ENCODE peak calls at places on chromosome 7, in ten cellular contexts. I is left lung, W is GM10248, J is foreskin keratinocyte, Z is astrocyte, K is coronary artery, M is A549, N is sigmoid colon, Q is AG04450, L is cardiac muscle cell. E is an unnamed sample.

GRCh38 chr7:100897111-100897608 is 1.5 kb upstream of the ACHE start:
- DNase-seq in I (peak), W (peak), J (no peak), Z (no peak), K (no peak), M (no peak), N (no peak), Q (no peak), L (peak), E (peak)

GRCh38 chr7:2229467-2229866 is 3.3 kb downstream of the MAD1L1 start:
- DNase-seq in I (peak), W (no peak), J (no peak), Z (no peak), K (no peak), M (no peak), N (no peak), Q (no peak), L (no peak), E (no peak)

GRCh38 chr7:151776446-151776845 is 100.5 kb downstream of the PRKAG2 start:
- DNase-seq in I (peak), W (no peak), J (no peak), Z (no peak), K (no peak), M (no peak), N (peak), Q (no peak), L (no peak), E (no peak)

GRCh38 chr7:27138987-27139334 is 4.5 kb downstream of the HOXA5 start:
- DNase-seq in I (no peak), W (no peak), J (no peak), Z (no peak), K (no peak), M (no peak), N (no peak), Q (no peak), L (no peak), E (no peak)

GRCh38 chr7:150451097-150451793 is 815 bp downstream of the GIMAP8 start:
- DNase-seq in I (peak), W (peak), J (no peak), Z (no peak), K (no peak), M (no peak), N (peak), Q (no peak), L (no peak), E (peak)

GRCh38 chr7:148457310-148457921 is 133.2 kb upstream of the C7orf33 start:
- DNase-seq in I (no peak), W (no peak), J (no peak), Z (no peak), K (no peak), M (no peak), N (no peak), Q (no peak), L (no peak), E (no peak)

GRCh38 chr7:43108255-43109011 is 4.0 kb upstream of the HECW1 start:
- DNase-seq in I (peak), W (peak), J (peak), Z (no peak), K (no peak), M (peak), N (no peak), Q (no peak), L (peak), E (peak)

GRCh38 chr7:122885583-122886356 is 490 bp downstream of the CADPS2 start:
- DNase-seq in I (peak), W (peak), J (no peak), Z (peak), K (peak), M (peak), N (peak), Q (no peak), L (peak), E (no peak)

GRCh38 chr7:82384779-82385178 is 58.8 kb downstream of the CACNA2D1 start:
- DNase-seq in I (no peak), W (no peak), J (no peak), Z (no peak), K (no peak), M (no peak), N (no peak), Q (no peak), L (no peak), E (no peak)

GRCh38 chr7:603152-603941 is 83.7 kb upstream of the PDGFA start:
- DNase-seq in I (no peak), W (no peak), J (no peak), Z (no peak), K (peak), M (no peak), N (no peak), Q (no peak), L (no peak), E (peak)

GRCh38 chr7:115941703-115942268 is 88.8 kb downstream of the TFEC start:
- DNase-seq in I (no peak), W (no peak), J (no peak), Z (peak), K (no peak), M (no peak), N (no peak), Q (no peak), L (no peak), E (no peak)

GRCh38 chr7:93442478-93443224 is 131.9 kb downstream of the CALCR start:
- DNase-seq in I (no peak), W (no peak), J (peak), Z (no peak), K (no peak), M (peak), N (no peak), Q (no peak), L (peak), E (peak)

GRCh38 chr7:28105234-28105633 is 75.4 kb downstream of the JAZF1 start:
- DNase-seq in I (no peak), W (no peak), J (no peak), Z (no peak), K (no peak), M (no peak), N (no peak), Q (no peak), L (peak), E (no peak)

GRCh38 chr7:1936531-1937251 is 266.6 kb downstream of the ELFN1 start:
- DNase-seq in I (peak), W (no peak), J (no peak), Z (no peak), K (no peak), M (no peak), N (no peak), Q (no peak), L (no peak), E (no peak)

GRCh38 chr7:112306903-112307302 is 100.4 kb downstream of the ZNF277 start:
- DNase-seq in I (no peak), W (no peak), J (no peak), Z (no peak), K (no peak), M (no peak), N (no peak), Q (no peak), L (no peak), E (no peak)

GRCh38 chr7:19145429-19146201 is 394 bp upstream of the FERD3L start:
- DNase-seq in I (no peak), W (no peak), J (no peak), Z (no peak), K (no peak), M (no peak), N (no peak), Q (no peak), L (peak), E (no peak)

GRCh38 chr7:93196331-93196730 is 29.9 kb downstream of the HEPACAM2 start:
- DNase-seq in I (no peak), W (no peak), J (no peak), Z (no peak), K (no peak), M (no peak), N (no peak), Q (no peak), L (no peak), E (no peak)

GRCh38 chr7:74587435-74588126 is 69.9 kb upstream of the GTF2I start:
- DNase-seq in I (peak), W (peak), J (no peak), Z (peak), K (peak), M (peak), N (peak), Q (peak), L (peak), E (no peak)

GRCh38 chr7:113790025-113790424 is 128.8 kb downstream of the PPP1R3A start:
- DNase-seq in I (no peak), W (no peak), J (no peak), Z (no peak), K (no peak), M (no peak), N (no peak), Q (no peak), L (no peak), E (no peak)

GRCh38 chr7:95264225-95264927 is 60.0 kb downstream of the PON1 start:
- DNase-seq in I (no peak), W (no peak), J (peak), Z (peak), K (no peak), M (peak), N (no peak), Q (no peak), L (no peak), E (no peak)

GRCh38 chr7:14759785-14760184 is 142.8 kb downstream of the DGKB start:
- DNase-seq in I (no peak), W (no peak), J (no peak), Z (no peak), K (no peak), M (no peak), N (no peak), Q (no peak), L (no peak), E (no peak)

GRCh38 chr7:153034791-153035190 is 275.2 kb downstream of the ACTR3B start:
- DNase-seq in I (no peak), W (no peak), J (no peak), Z (no peak), K (no peak), M (no peak), N (no peak), Q (no peak), L (no peak), E (no peak)

GRCh38 chr7:17646181-17646956 is 293.9 kb downstream of the SNX13 start:
- DNase-seq in I (no peak), W (no peak), J (no peak), Z (peak), K (no peak), M (no peak), N (no peak), Q (no peak), L (no peak), E (no peak)

GRCh38 chr7:129334473-129334872 is 99.8 kb upstream of the STRIP2 start:
- DNase-seq in I (no peak), W (no peak), J (no peak), Z (no peak), K (no peak), M (no peak), N (no peak), Q (no peak), L (no peak), E (no peak)

GRCh38 chr7:84735021-84735420 is 451.8 kb downstream of the SEMA3D start:
- DNase-seq in I (no peak), W (no peak), J (no peak), Z (no peak), K (no peak), M (no peak), N (no peak), Q (no peak), L (no peak), E (no peak)

GRCh38 chr7:63113713-63114285 is 884.9 kb upstream of the ZNF722 start:
- DNase-seq in I (no peak), W (no peak), J (no peak), Z (no peak), K (no peak), M (no peak), N (no peak), Q (no peak), L (no peak), E (no peak)

GRCh38 chr7:113026941-113027340 is 59.7 kb downstream of the GPR85 start:
- DNase-seq in I (no peak), W (no peak), J (no peak), Z (peak), K (no peak), M (no peak), N (no peak), Q (no peak), L (peak), E (no peak)

GRCh38 chr7:154425326-154425725 is 373.1 kb downstream of the DPP6 start:
- DNase-seq in I (no peak), W (no peak), J (no peak), Z (no peak), K (no peak), M (no peak), N (no peak), Q (no peak), L (no peak), E (no peak)

GRCh38 chr7:103094102-103094501 is 19.2 kb downstream of the ARMC10 start:
- DNase-seq in I (no peak), W (no peak), J (no peak), Z (no peak), K (no peak), M (no peak), N (no peak), Q (no peak), L (no peak), E (no peak)
- TF ChIP-seq CTCF in I (no peak), W (no peak), J (peak), Z (no peak), K (no peak), M (peak), N (no peak), Q (no peak), L (peak), E (no peak)

GRCh38 chr7:69780377-69780776 is 182.1 kb downstream of the AUTS2 start:
- DNase-seq in I (no peak), W (no peak), J (no peak), Z (peak), K (no peak), M (no peak), N (no peak), Q (no peak), L (peak), E (no peak)
- TF ChIP-seq CTCF in I (no peak), W (no peak), J (no peak), Z (no peak), K (no peak), M (no peak), N (no peak), Q (no peak), L (no peak), E (no peak)

GRCh38 chr7:80614911-80615310 is 23.5 kb upstream of the CD36 start:
- DNase-seq in I (no peak), W (no peak), J (no peak), Z (peak), K (no peak), M (no peak), N (no peak), Q (no peak), L (peak), E (no peak)
- TF ChIP-seq CTCF in I (no peak), W (no peak), J (no peak), Z (no peak), K (no peak), M (no peak), N (no peak), Q (no peak), L (no peak), E (no peak)

GRCh38 chr7:44566680-44567079 is 7.0 kb downstream of the DDX56 start:
- DNase-seq in I (no peak), W (no peak), J (no peak), Z (no peak), K (no peak), M (no peak), N (no peak), Q (no peak), L (no peak), E (no peak)

GRCh38 chr7:44565097-44565794 is 8.5 kb downstream of the DDX56 start:
- DNase-seq in I (peak), W (peak), J (no peak), Z (no peak), K (no peak), M (peak), N (peak), Q (no peak), L (peak), E (peak)

GRCh38 chr7:44564606-44565005 is 9.1 kb downstream of the DDX56 start:
- DNase-seq in I (no peak), W (no peak), J (no peak), Z (no peak), K (peak), M (no peak), N (no peak), Q (no peak), L (no peak), E (no peak)

GRCh38 chr7:44567884-44568283 is 5.8 kb downstream of the DDX56 start:
- DNase-seq in I (no peak), W (no peak), J (no peak), Z (no peak), K (no peak), M (no peak), N (no peak), Q (no peak), L (no peak), E (no peak)

DNA sequence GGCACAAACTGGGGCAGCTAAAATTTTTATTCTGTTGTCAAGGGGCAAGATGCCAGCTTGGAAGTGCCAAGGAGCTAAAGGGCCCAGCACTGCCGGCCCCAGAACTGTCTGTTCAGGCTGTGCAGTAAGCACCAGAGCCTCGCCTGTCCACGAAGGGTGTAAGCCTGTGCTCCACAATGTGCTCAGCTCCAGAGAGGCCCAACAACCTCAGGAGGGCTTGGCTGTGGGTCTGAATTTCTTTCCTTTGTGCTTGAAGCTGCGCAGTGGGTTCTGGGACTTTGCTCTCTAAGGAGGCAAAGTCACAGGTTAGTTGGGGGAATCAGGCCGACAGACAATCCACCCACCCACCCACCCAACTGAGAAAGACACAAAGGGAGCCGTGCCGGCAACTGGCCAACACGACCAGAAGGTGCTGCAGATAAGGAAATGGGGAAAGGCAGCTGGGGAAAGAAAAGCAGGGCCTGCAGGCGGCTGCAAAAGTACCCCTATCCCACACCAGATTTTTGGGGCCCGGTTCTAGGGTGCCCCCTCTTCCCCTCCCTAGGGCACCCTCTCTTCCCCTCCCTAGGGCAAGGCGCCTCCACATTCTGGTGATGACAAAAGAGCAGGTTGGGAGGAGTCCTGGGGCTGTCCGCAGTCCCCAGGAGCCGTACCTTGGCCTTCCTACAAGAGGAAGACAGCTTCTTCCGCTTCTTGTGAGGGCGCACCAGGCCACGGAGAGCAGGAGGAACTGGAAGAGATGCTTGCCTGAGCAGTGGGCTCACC is 7.7 kb downstream of the DDX56 start:
- DNase-seq in I (no peak), W (no peak), J (no peak), Z (no peak), K (no peak), M (no peak), N (no peak), Q (no peak), L (no peak), E (no peak)
- TF ChIP-seq CTCF in I (peak), W (peak), J (no peak), Z (no peak), K (no peak), M (peak), N (no peak), Q (no peak), L (no peak), E (no peak)

DNA sequence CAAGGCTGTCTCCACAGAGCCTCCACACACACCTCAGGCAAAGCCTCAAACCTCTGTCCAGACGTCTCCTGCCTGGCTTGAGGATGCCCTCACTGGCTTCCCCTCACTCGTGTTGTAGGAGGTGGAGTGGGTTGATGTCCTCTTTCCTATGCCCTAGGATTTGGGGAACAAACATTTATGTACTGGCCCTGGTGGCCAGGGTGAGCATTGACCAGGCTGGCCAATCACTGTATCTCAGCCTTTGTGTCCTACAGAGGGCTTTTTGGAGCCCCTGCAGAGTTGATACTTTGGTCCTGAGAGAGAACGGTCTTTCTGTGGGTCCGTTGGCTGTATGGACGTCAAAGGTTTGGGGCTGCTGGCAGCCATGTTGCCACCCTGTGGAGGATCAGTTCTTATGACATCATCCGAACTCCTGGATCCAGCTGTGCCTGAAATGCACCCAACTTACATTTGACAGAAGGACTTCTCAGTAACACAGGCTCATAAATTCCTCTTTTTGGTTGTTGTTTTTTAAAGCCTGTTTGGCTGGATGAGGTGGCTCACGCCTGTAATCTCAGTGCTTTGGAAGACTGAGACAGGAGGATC is 2.3 kb upstream of the GRID2IP start:
- DNase-seq in I (no peak), W (no peak), J (no peak), Z (no peak), K (no peak), M (no peak), N (no peak), Q (no peak), L (no peak), E (no peak)
- TF ChIP-seq CTCF in I (no peak), W (no peak), J (no peak), Z (no peak), K (no peak), M (no peak), N (no peak), Q (peak), L (no peak), E (no peak)

GRCh38 chr7:130732980-130733865 is 784 bp downstream of the KLF14 start:
- DNase-seq in I (peak), W (peak), J (no peak), Z (no peak), K (no peak), M (peak), N (no peak), Q (no peak), L (peak), E (peak)
- TF ChIP-seq CTCF in I (no peak), W (peak), J (peak), Z (no peak), K (no peak), M (no peak), N (no peak), Q (no peak), L (no peak), E (no peak)